ENCODE peak calls at places on chromosome 15, in four cellular contexts. Y, Q, A and T are unnamed samples. For H3K27me3, the result is how much of the 10 kb centered on the place peaks cover.

GRCh38 chr15:47434641-47435040 is 282.7 kb upstream of the SEMA6D start:
- ATAC-seq in Y (no peak), Q (no peak), A (no peak), T (no peak)

GRCh38 chr15:91857772-91858171 is 4.3 kb downstream of the SLCO3A1 start:
- ATAC-seq in Y (no peak), Q (no peak), A (peak), T (no peak)

GRCh38 chr15:86772369-86773059 is 692.8 kb downstream of the AGBL1 start:
- ATAC-seq in Y (no peak), Q (no peak), A (no peak), T (no peak)

GRCh38 chr15:76193934-76194333 is 117.3 kb downstream of the ETFA start:
- ATAC-seq in Y (no peak), Q (no peak), A (no peak), T (no peak)

GRCh38 chr15:101193781-101194180 is 58.1 kb downstream of the CHSY1 start:
- ATAC-seq in Y (peak), Q (no peak), A (no peak), T (peak)

GRCh38 chr15:60713096-60714084 is 234.4 kb upstream of the ICE2 start:
- ATAC-seq in Y (peak), Q (no peak), A (no peak), T (peak)

GRCh38 chr15:66765478-66766281 is 63.6 kb downstream of the SMAD6 start:
- ATAC-seq in Y (peak), Q (peak), A (peak), T (no peak)

GRCh38 chr15:90816401-90817116 is 51.8 kb upstream of the FURIN start:
- ATAC-seq in Y (no peak), Q (no peak), A (no peak), T (no peak)

GRCh38 chr15:35181538-35181937 is 96.4 kb upstream of the NANOGP8 start:
- ATAC-seq in Y (no peak), Q (no peak), A (peak), T (no peak)

GRCh38 chr15:85312925-85313324 is 67.5 kb upstream of the AKAP13 start:
- ATAC-seq in Y (no peak), Q (peak), A (peak), T (no peak)

GRCh38 chr15:98647026-98647773 is 1.1 kb upstream of the IGF1R start:
- ATAC-seq in Y (peak), Q (peak), A (peak), T (peak)

GRCh38 chr15:52466134-52466701 is 62.5 kb downstream of the MYO5A start:
- ATAC-seq in Y (peak), Q (peak), A (peak), T (peak)

GRCh38 chr15:41848595-41848994 is 9.9 kb downstream of the PLA2G4B start:
- ATAC-seq in Y (no peak), Q (no peak), A (no peak), T (no peak)

GRCh38 chr15:58748787-58749531 is 548 bp downstream of the ADAM10 start:
- ATAC-seq in Y (peak), Q (peak), A (peak), T (peak)

GRCh38 chr15:69489101-69489571 is 36.5 kb downstream of the RPLP1 start:
- ATAC-seq in Y (no peak), Q (no peak), A (no peak), T (peak)

GRCh38 chr15:77012868-77013267 is 17.9 kb downstream of the PSTPIP1 start:
- ATAC-seq in Y (no peak), Q (no peak), A (no peak), T (no peak)

GRCh38 chr15:43286074-43286473 is 19.3 kb upstream of the TGM5 start:
- ATAC-seq in Y (peak), Q (peak), A (peak), T (peak)

GRCh38 chr15:74010929-74011540 is 16.5 kb downstream of the PML start:
- ATAC-seq in Y (no peak), Q (no peak), A (no peak), T (peak)

GRCh38 chr15:51060058-51060598 is 34.6 kb downstream of the TNFAIP8L3 start:
- ATAC-seq in Y (no peak), Q (peak), A (no peak), T (no peak)

GRCh38 chr15:65386886-65387285 is 9.1 kb upstream of the IGDCC3 start:
- ATAC-seq in Y (no peak), Q (no peak), A (no peak), T (no peak)

GRCh38 chr15:85336870-85337269 is 43.5 kb upstream of the AKAP13 start:
- ATAC-seq in Y (no peak), Q (no peak), A (no peak), T (peak)

GRCh38 chr15:54082836-54083492 is 104.7 kb downstream of the UNC13C start:
- ATAC-seq in Y (peak), Q (peak), A (peak), T (no peak)

GRCh38 chr15:68400066-68400456 is 31.9 kb downstream of the ITGA11 start:
- ATAC-seq in Y (no peak), Q (no peak), A (no peak), T (no peak)

GRCh38 chr15:59794229-59794886 is 105.2 kb upstream of the BNIP2 start:
- ATAC-seq in Y (no peak), Q (no peak), A (no peak), T (no peak)

GRCh38 chr15:38690221-38690620 is 125.6 kb upstream of the RASGRP1 start:
- ATAC-seq in Y (no peak), Q (no peak), A (peak), T (no peak)

GRCh38 chr15:71807691-71808091 is 2.7 kb upstream of the NR2E3 start:
- ATAC-seq in Y (no peak), Q (no peak), A (no peak), T (no peak)

GRCh38 chr15:91426412-91426811 is 326.4 kb downstream of the SV2B start:
- ATAC-seq in Y (no peak), Q (no peak), A (no peak), T (no peak)

GRCh38 chr15:78907577-78907976 is 34.9 kb downstream of the MORF4L1 start:
- ATAC-seq in Y (no peak), Q (no peak), A (no peak), T (no peak)

GRCh38 chr15:90231028-90232017 is 2.4 kb downstream of the CIB1 start:
- ATAC-seq in Y (no peak), Q (no peak), A (peak), T (no peak)

GRCh38 chr15:82663186-82663600 is 16.0 kb upstream of the CPEB1 start:
- ATAC-seq in Y (no peak), Q (peak), A (peak), T (no peak)

GRCh38 chr15:86877171-86877631 is 797.5 kb downstream of the AGBL1 start:
- ATAC-seq in Y (no peak), Q (no peak), A (no peak), T (no peak)

GRCh38 chr15:58438111-58438510 is 6.3 kb downstream of the LIPC start:
- ATAC-seq in Y (no peak), Q (no peak), A (no peak), T (no peak)

GRCh38 chr15:73949496-73949895 is 23.2 kb downstream of the LOXL1 start:
- ATAC-seq in Y (no peak), Q (no peak), A (no peak), T (no peak)

GRCh38 chr15:43238691-43239131 is 17.9 kb upstream of the EPB42 start:
- ATAC-seq in Y (no peak), Q (peak), A (peak), T (peak)

GRCh38 chr15:50066202-50066601 is 52.8 kb downstream of the ATP8B4 start:
- ATAC-seq in Y (no peak), Q (no peak), A (peak), T (no peak)

GRCh38 chr15:96428742-96429141 is 98.2 kb downstream of the NR2F2 start:
- ATAC-seq in Y (peak), Q (no peak), A (no peak), T (peak)

GRCh38 chr15:96421211-96421610 is 90.7 kb downstream of the NR2F2 start:
- ATAC-seq in Y (no peak), Q (no peak), A (peak), T (no peak)

GRCh38 chr15:96422153-96422552 is 91.7 kb downstream of the NR2F2 start:
- ATAC-seq in Y (no peak), Q (no peak), A (no peak), T (no peak)

GRCh38 chr15:96424674-96425073 is 94.2 kb downstream of the NR2F2 start:
- ATAC-seq in Y (no peak), Q (no peak), A (no peak), T (no peak)
- H3K27me3 ChIP-seq in Y (under half), Q (under half), A (under half), T (under half)

GRCh38 chr15:80953953-80954778 is 35.5 kb downstream of the MESD start:
- ATAC-seq in Y (no peak), Q (peak), A (no peak), T (no peak)
- TF ChIP-seq EP300 in Y (no peak), Q (no peak), A (no peak), T (no peak)

GRCh38 chr15:23797747-23798157 is 110.6 kb upstream of the NDN start:
- ATAC-seq in Y (no peak), Q (no peak), A (no peak), T (no peak)
- H3K27me3 ChIP-seq in Y (under half), Q (under half), A (under half), T (under half)

GRCh38 chr15:63709365-63709764 is 112.2 kb downstream of the FBXL22 start:
- ATAC-seq in Y (no peak), Q (no peak), A (no peak), T (no peak)
- TF ChIP-seq EP300 in Y (no peak), Q (no peak), A (no peak), T (no peak)

GRCh38 chr15:96330450-96331140 is at the start of gene NR2F2:
- ATAC-seq in Y (peak), Q (peak), A (peak), T (peak)

GRCh38 chr15:96329403-96329981 is 1.0 kb upstream of the NR2F2 start:
- ATAC-seq in Y (no peak), Q (no peak), A (peak), T (no peak)

GRCh38 chr15:96331141-96331941 is 841 bp downstream of the NR2F2 start:
- ATAC-seq in Y (no peak), Q (no peak), A (no peak), T (no peak)

GRCh38 chr15:96328101-96328958 is 2.2 kb upstream of the NR2F2 start:
- ATAC-seq in Y (no peak), Q (no peak), A (no peak), T (no peak)

DNA sequence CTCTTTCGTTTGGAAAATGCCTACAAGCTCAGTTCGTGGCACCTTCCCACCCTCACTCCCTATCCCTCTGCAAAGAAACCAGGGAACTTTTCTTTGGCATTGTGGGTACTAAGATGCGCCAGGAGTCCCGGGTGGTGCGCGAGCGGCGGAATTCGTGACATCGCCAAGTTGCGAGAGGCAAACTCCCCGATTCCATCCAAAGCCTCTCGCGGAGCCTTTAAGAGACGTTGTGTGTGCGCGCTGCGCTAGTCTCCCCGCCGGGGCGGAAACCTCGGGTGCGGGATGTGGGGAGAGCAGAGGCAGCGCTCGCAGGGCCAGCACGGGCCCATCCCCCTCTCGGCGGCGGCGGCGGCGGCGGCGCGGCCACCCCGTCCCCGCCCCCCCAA is 443 bp upstream of the NR2F2 start:
- ATAC-seq in Y (no peak), Q (peak), A (peak), T (peak)
- H3K27me3 ChIP-seq in Y (under half), Q (under half), A (under half), T (under half)

GRCh38 chr15:33115191-33115861 is 79.2 kb downstream of the FMN1 start:
- ATAC-seq in Y (peak), Q (no peak), A (no peak), T (no peak)
- TF ChIP-seq EP300 in Y (no peak), Q (no peak), A (no peak), T (no peak)

GRCh38 chr15:70526221-70526973 is 237.0 kb downstream of the UACA start:
- ATAC-seq in Y (no peak), Q (no peak), A (peak), T (no peak)

GRCh38 chr15:70523634-70524033 is 239.7 kb downstream of the UACA start:
- ATAC-seq in Y (no peak), Q (no peak), A (no peak), T (no peak)

GRCh38 chr15:70523192-70523591 is 240.2 kb downstream of the UACA start:
- ATAC-seq in Y (no peak), Q (no peak), A (no peak), T (no peak)

GRCh38 chr15:70525551-70525950 is 237.8 kb downstream of the UACA start:
- ATAC-seq in Y (no peak), Q (no peak), A (no peak), T (no peak)

DNA sequence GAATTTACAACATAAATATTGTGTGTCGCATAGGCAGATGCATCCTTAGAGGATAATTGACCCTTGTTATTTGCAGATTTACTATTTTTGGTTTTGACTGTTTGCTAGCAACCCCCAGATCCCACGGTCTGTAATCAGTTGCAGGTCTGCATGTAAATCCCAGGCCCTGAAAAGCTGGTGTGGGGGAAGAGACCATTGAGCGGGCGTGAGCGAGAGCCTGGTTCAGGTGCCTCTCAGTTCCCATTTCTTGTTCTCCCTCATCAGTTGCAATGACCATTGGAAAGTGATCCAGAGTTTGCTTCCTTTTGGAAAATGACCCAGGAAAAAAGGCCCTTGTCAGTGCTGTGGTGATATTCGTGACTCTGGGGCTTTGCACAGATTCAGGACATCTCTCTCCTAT is 238.9 kb downstream of the UACA start:
- ATAC-seq in Y (no peak), Q (no peak), A (no peak), T (no peak)
- H3K27me3 ChIP-seq in Y (under half), Q (under half), A (under half), T (under half)

GRCh38 chr15:75038948-75039533 is 15.7 kb downstream of the PPCDC start:
- ATAC-seq in Y (no peak), Q (no peak), A (no peak), T (no peak)
- TF ChIP-seq EP300 in Y (no peak), Q (no peak), A (no peak), T (no peak)

DNA sequence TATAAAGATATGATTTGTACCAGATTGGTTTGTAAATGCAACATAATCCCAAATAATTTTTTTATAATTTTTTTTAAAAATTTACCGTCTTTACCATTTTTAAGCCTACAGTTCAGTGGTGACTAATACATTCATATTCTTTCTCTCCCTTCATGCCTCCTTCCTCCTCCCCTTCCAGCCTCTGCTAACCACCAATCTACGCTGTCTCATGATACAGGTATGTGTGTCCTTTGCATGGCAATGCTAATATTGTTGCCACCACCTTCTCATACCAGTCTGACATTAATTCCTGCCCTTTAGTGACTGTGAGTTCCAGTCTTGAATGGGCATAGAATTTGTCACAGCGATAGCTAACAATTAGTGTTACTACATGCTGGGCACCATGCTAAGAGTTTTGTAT is 62.5 kb upstream of the RGMA start:
- ATAC-seq in Y (no peak), Q (no peak), A (no peak), T (no peak)
- H3K27me3 ChIP-seq in Y (under half), Q (under half), A (under half), T (under half)

GRCh38 chr15:56916825-56917477 is 1.5 kb upstream of the TCF12 start:
- ATAC-seq in Y (no peak), Q (no peak), A (no peak), T (no peak)

GRCh38 chr15:56919708-56920637 is 1.5 kb downstream of the TCF12 start:
- ATAC-seq in Y (no peak), Q (peak), A (peak), T (no peak)

GRCh38 chr15:56918907-56919707 is 663 bp downstream of the TCF12 start:
- ATAC-seq in Y (peak), Q (peak), A (peak), T (peak)

GRCh38 chr15:56917652-56918045 is 795 bp upstream of the TCF12 start:
- ATAC-seq in Y (no peak), Q (no peak), A (peak), T (no peak)

DNA sequence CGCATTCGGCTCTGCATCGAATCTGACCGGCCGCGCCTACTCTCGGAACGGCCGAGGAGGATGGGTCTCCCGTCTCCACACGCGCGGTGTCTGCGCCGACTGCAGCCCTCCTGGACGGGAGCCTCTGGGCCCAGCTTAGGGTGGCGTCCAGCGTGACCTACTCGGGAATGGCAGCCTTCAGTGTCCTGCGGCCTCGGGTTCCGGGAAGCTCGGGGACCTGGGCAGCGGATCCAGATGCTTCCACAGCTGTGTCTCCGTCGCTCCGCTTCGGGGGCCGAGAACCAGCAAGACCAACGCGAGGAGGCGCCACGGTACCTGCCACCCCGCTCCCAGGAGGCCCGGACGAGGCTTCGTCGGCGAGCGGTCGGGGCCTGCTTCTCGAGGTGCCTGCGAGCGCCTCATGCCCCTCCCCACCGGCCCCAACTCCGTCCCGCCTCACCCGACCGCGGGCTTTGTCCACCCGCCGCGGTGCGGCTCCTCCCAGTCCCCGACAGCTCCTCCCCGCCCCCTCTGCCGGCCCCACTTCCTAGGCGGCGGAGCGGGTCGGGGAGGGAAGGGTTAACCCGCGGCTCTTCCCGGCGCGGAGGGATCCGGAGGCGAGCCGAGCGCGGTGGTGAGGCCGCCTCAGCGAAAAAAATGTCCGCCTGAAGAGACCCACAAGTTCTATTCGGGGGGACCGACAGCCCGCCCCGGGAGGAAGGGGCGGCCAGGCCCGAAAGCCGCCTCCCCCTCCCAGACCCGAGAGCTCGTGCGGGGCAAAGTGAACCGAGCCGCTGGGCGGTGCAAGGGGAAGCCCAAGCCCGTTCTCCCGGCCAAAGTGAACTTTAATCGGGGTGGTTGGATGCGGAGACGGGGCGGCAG is at the start of gene TCF12:
- ATAC-seq in Y (peak), Q (peak), A (peak), T (peak)
- TF ChIP-seq EP300 in Y (no peak), Q (peak), A (no peak), T (no peak)